ENCODE peak calls at places on chromosomes 11 and 22, in eight cellular contexts. I is right cardiac atrium; A is neuronal stem cell; H is uterus; L is effector memory CD4-positive, alpha-beta T cell; K is HCT116; V is pancreas; P is breast epithelium. Z is an unnamed sample. For H3K4me1, the result is how much of the 10 kb centered on the place peaks cover.

GRCh38 chr22:17938484-17938924 is 85.9 kb downstream of the MICAL3 start:
- DNase-seq in I (no peak), A (no peak), H (peak), L (no peak), K (no peak), V (peak), P (no peak), Z (no peak)

GRCh38 chr11:73177380-73178091 is 35.4 kb upstream of the FCHSD2 start:
- DNase-seq in I (peak), A (no peak), H (peak), L (no peak), K (no peak), V (peak), P (peak), Z (no peak)

GRCh38 chr22:25282671-25283561 is 63.5 kb downstream of the CRYBB2 start:
- DNase-seq in I (no peak), A (peak), H (no peak), L (no peak), K (no peak), V (no peak), P (no peak), Z (no peak)

GRCh38 chr11:697811-698311 is 2.2 kb downstream of the TMEM80 start:
- DNase-seq in I (no peak), A (no peak), H (no peak), L (no peak), K (no peak), V (no peak), P (no peak), Z (no peak)

GRCh38 chr11:128779036-128779435 is 85.2 kb downstream of the FLI1 start:
- DNase-seq in I (no peak), A (no peak), H (no peak), L (no peak), K (no peak), V (no peak), P (no peak), Z (no peak)

GRCh38 chr22:29157759-29158535 is 47.7 kb upstream of the EMID1 start:
- DNase-seq in I (no peak), A (no peak), H (no peak), L (no peak), K (peak), V (no peak), P (no peak), Z (no peak)

GRCh38 chr22:25053153-25053805 is 100.8 kb downstream of the KIAA1671 start:
- DNase-seq in I (no peak), A (no peak), H (no peak), L (no peak), K (no peak), V (no peak), P (no peak), Z (peak)

GRCh38 chr11:65716294-65716693 is 4.2 kb downstream of the KAT5 start:
- DNase-seq in I (no peak), A (no peak), H (no peak), L (no peak), K (no peak), V (no peak), P (no peak), Z (no peak)

GRCh38 chr11:27807594-27807993 is 107.3 kb upstream of the BDNF start:
- DNase-seq in I (no peak), A (no peak), H (no peak), L (no peak), K (no peak), V (no peak), P (no peak), Z (no peak)

GRCh38 chr11:128776088-128776433 is 82.2 kb downstream of the FLI1 start:
- DNase-seq in I (no peak), A (no peak), H (no peak), L (peak), K (no peak), V (no peak), P (no peak), Z (peak)

GRCh38 chr11:22454461-22454860 is 116.3 kb downstream of the SLC17A6 start:
- DNase-seq in I (no peak), A (no peak), H (no peak), L (no peak), K (no peak), V (no peak), P (no peak), Z (no peak)

GRCh38 chr11:22460181-22460580 is 122.0 kb downstream of the SLC17A6 start:
- DNase-seq in I (no peak), A (no peak), H (no peak), L (no peak), K (no peak), V (no peak), P (no peak), Z (no peak)

GRCh38 chr11:22458141-22458540 is 120.0 kb downstream of the SLC17A6 start:
- DNase-seq in I (no peak), A (no peak), H (no peak), L (no peak), K (no peak), V (no peak), P (no peak), Z (no peak)

GRCh38 chr11:22459053-22459452 is 120.9 kb downstream of the SLC17A6 start:
- DNase-seq in I (no peak), A (no peak), H (no peak), L (no peak), K (no peak), V (no peak), P (no peak), Z (no peak)

GRCh38 chr11:22456993-22457748 is 119.0 kb downstream of the SLC17A6 start:
- DNase-seq in I (no peak), A (no peak), H (no peak), L (no peak), K (no peak), V (no peak), P (no peak), Z (no peak)
- H3K4me1 ChIP-seq in I (under half), A (under half), H (under half), L (under half), K (under half), V (under half), P (under half), Z (under half)

DNA sequence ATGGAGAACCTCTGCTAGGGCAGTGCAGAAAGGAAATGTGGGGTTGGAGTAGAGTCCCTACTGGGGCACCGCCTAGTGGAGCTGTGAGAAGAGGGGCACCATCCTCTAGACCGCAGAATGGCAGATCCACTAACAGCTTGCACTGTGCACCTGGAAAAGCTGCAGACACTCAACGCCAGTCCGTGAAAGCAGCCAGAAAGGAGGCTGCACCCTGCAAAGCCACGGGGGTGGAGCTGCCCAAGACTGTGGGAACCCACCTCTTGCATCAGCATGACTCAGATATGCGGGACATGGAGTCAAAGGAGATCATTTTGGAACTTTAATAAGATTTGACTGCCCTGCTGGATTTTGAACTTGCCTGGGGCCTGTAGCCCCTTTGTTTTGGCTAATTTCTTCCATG is 8.7 kb downstream of the TSKU start:
- DNase-seq in I (peak), A (no peak), H (no peak), L (no peak), K (no peak), V (no peak), P (no peak), Z (no peak)
- H3K4me1 ChIP-seq in I (under half), A (under half), H (under half), L (under half), K (half or more), V (under half), P (under half), Z (half or more)

GRCh38 chr11:83007909-83008580 is 63.7 kb downstream of the RAB30 start:
- DNase-seq in I (peak), A (peak), H (peak), L (no peak), K (no peak), V (peak), P (no peak), Z (peak)
- H3K4me1 ChIP-seq in I (under half), A (under half), H (under half), L (under half), K (under half), V (under half), P (under half), Z (under half)

GRCh38 chr22:30288414-30289125 is 735 bp downstream of the CASTOR1 start:
- DNase-seq in I (no peak), A (peak), H (no peak), L (no peak), K (no peak), V (no peak), P (no peak), Z (no peak)
- H3K4me1 ChIP-seq in I (under half), A (under half), H (under half), L (under half), K (half or more), V (under half), P (under half), Z (under half)

GRCh38 chr22:44569516-44569915 is 71.5 kb upstream of the RTL6 start:
- DNase-seq in I (no peak), A (no peak), H (no peak), L (no peak), K (no peak), V (no peak), P (no peak), Z (no peak)
- H3K4me1 ChIP-seq in I (under half), A (under half), H (under half), L (under half), K (under half), V (under half), P (under half), Z (under half)

DNA sequence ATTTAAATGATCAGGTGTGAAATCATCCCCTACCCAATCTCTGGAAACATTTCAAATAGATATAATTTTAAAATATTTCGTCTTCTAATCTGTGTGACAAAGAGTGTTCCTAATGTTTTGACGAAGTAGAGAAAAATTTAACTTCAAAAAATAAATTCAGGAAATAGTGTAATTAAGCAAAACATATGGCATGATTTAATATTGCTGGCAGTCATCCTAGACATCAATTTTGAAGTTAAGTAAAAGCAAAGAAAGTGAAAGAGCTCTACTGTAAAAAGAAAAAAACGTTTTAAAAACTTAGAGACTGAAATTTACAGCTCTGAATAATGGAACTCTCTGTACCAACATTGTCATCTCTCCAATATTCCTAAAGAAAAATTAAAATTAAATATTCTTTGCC is 1062.3 kb downstream of the LRRC4C start:
- DNase-seq in I (no peak), A (no peak), H (no peak), L (no peak), K (no peak), V (no peak), P (no peak), Z (no peak)
- H3K4me1 ChIP-seq in I (under half), A (under half), H (under half), L (under half), K (under half), V (under half), P (under half), Z (under half)

GRCh38 chr11:62432695-62433094 is 13.9 kb downstream of the SCGB1A1 start:
- DNase-seq in I (no peak), A (no peak), H (no peak), L (no peak), K (no peak), V (no peak), P (no peak), Z (no peak)

GRCh38 chr11:62431171-62431895 is 12.5 kb downstream of the SCGB1A1 start:
- DNase-seq in I (no peak), A (no peak), H (no peak), L (no peak), K (no peak), V (no peak), P (no peak), Z (no peak)

GRCh38 chr11:62435741-62436485 is 17.1 kb downstream of the SCGB1A1 start:
- DNase-seq in I (no peak), A (no peak), H (peak), L (no peak), K (no peak), V (no peak), P (no peak), Z (no peak)

GRCh38 chr11:62433141-62433543 is 14.3 kb downstream of the SCGB1A1 start:
- DNase-seq in I (no peak), A (no peak), H (no peak), L (no peak), K (no peak), V (no peak), P (no peak), Z (no peak)

DNA sequence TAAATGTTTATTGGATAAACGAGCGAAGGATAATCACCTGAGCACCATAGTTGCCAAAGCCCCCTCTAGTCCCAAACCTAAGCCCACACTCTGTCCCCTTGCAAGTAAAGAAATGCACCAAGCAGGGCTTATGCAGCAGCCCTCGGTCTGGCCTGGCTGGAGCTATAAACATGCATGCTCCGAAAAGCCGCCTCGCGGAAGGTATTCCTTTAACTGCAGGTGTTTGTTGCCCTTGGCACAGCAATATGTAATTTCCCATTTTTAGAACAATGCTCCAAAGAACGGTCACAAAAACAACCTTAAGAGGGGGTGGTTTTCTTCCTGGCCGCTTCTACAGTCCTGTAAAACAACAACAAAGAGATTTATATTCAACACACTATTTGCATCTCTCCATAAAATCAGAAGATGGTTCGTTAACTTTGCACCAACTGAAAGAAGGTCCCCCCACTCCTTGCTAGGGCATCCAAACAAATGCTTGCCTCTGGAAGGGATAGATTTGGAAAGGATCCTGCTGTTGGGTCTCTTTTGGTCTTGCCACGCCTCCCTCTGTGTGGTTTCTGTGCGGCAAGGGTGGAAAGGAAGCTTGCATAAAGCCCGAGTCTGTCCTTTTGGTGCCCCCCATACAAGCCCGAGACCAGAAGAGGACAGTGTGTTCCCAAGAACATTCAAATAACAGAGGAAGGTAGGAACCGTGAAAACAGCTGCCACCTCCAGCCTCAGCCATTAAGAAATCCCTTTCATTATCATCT is 14.9 kb downstream of the SCGB1A1 start:
- DNase-seq in I (no peak), A (no peak), H (peak), L (no peak), K (no peak), V (no peak), P (no peak), Z (no peak)
- H3K4me1 ChIP-seq in I (under half), A (under half), H (under half), L (under half), K (under half), V (under half), P (under half), Z (under half)